ENCODE peak calls at places on chromosomes 7 and 10, in six cellular contexts. P, C, O, K, A and Q are unnamed samples. For H3K4me1, the result is how much of the 10 kb centered on the place peaks cover.

GRCh38 chr7:143882611-143883078 is 19.3 kb downstream of the TCAF1 start:
- DNase-seq in P (no peak), A (no peak), O (peak), C (peak), K (no peak), Q (peak)

GRCh38 chr10:116306847-116307246 is 17.4 kb upstream of the CCDC172 start:
- DNase-seq in A (no peak), K (no peak), O (no peak), P (no peak), C (no peak), Q (no peak)

GRCh38 chr10:1368772-1369171 is 312.6 kb downstream of the WDR37 start:
- DNase-seq in K (peak), O (peak), P (peak), C (peak), A (peak), Q (no peak)

GRCh38 chr10:61890430-61890829 is 11.1 kb upstream of the ARID5B start:
- DNase-seq in C (no peak), O (no peak), K (no peak), A (no peak), P (no peak), Q (no peak)

GRCh38 chr10:14500172-14500765 is 169.5 kb upstream of the FRMD4A start:
- DNase-seq in P (no peak), C (no peak), A (peak), O (peak), K (no peak), Q (no peak)

GRCh38 chr7:74365320-74366022 is 76.3 kb downstream of the CLIP2 start:
- DNase-seq in K (peak), C (peak), O (peak), P (peak), A (peak), Q (peak)

GRCh38 chr10:101188942-101189341 is 40.3 kb downstream of the LBX1 start:
- DNase-seq in P (no peak), A (no peak), C (no peak), O (no peak), K (no peak), Q (no peak)

GRCh38 chr10:10699427-10699826 is 318.2 kb upstream of the CELF2 start:
- DNase-seq in C (no peak), P (no peak), A (no peak), K (no peak), O (no peak), Q (no peak)

GRCh38 chr10:89567566-89568245 is 32.3 kb upstream of the SLC16A12 start:
- DNase-seq in A (no peak), C (no peak), O (no peak), K (no peak), P (no peak), Q (no peak)

GRCh38 chr7:4713183-4713784 is 31.2 kb downstream of the FOXK1 start:
- DNase-seq in O (peak), C (no peak), P (no peak), A (no peak), K (peak), Q (no peak)

GRCh38 chr7:31022726-31023125 is 29.4 kb upstream of the ADCYAP1R1 start:
- DNase-seq in C (no peak), O (no peak), K (no peak), A (no peak), P (peak), Q (no peak)

GRCh38 chr10:127973810-127974311 is 67.0 kb downstream of the PTPRE start:
- DNase-seq in P (no peak), A (no peak), C (no peak), K (no peak), O (no peak), Q (no peak)

GRCh38 chr10:128047337-128047736 is 78.9 kb downstream of the MKI67 start:
- DNase-seq in A (peak), K (peak), P (peak), C (no peak), O (peak), Q (peak)

GRCh38 chr7:34748244-34749039 is 90.4 kb downstream of the NPSR1 start:
- DNase-seq in P (no peak), C (peak), K (no peak), O (peak), A (peak), Q (no peak)

GRCh38 chr10:2936816-2937215 is 130.5 kb upstream of the PFKP start:
- DNase-seq in O (no peak), A (no peak), P (peak), C (no peak), K (no peak), Q (no peak)

GRCh38 chr10:12484945-12485805 is 135.8 kb downstream of the CAMK1D start:
- DNase-seq in C (no peak), A (peak), K (no peak), P (peak), O (peak), Q (no peak)

GRCh38 chr7:137953692-137954470 is 48.0 kb downstream of the CREB3L2 start:
- DNase-seq in O (peak), A (peak), P (no peak), K (peak), C (no peak), Q (no peak)

GRCh38 chr10:116833986-116834760 is 15.1 kb upstream of the ENO4 start:
- DNase-seq in K (no peak), P (no peak), A (no peak), C (no peak), O (no peak), Q (no peak)

GRCh38 chr7:77831481-77831880 is 32.9 kb downstream of the PHTF2 start:
- DNase-seq in P (no peak), O (no peak), K (no peak), C (no peak), A (no peak), Q (no peak)

GRCh38 chr10:31071232-31071999 is 39.8 kb upstream of the ZNF438 start:
- DNase-seq in K (no peak), C (no peak), O (no peak), P (no peak), A (no peak), Q (peak)

GRCh38 chr10:123945506-123945905 is 53.9 kb upstream of the CPXM2 start:
- DNase-seq in C (no peak), O (no peak), K (peak), P (no peak), A (peak), Q (no peak)

GRCh38 chr7:144256112-144256511 is 8.5 kb downstream of the OR2A7 start:
- DNase-seq in P (no peak), O (no peak), C (no peak), A (peak), K (no peak), Q (no peak)

GRCh38 chr7:23074443-23075244 is 30.9 kb upstream of the KLHL7 start:
- DNase-seq in A (no peak), P (no peak), O (no peak), C (no peak), K (no peak), Q (no peak)

GRCh38 chr7:130994378-130995115 is 260.5 kb upstream of the KLF14 start:
- DNase-seq in K (no peak), P (no peak), C (peak), O (peak), A (no peak), Q (peak)

GRCh38 chr7:157211710-157212109 is 73.0 kb downstream of the UBE3C start:
- DNase-seq in O (no peak), P (no peak), K (no peak), A (no peak), C (no peak), Q (no peak)

GRCh38 chr10:86815035-86815617 is 58.7 kb downstream of the BMPR1A start:
- DNase-seq in P (no peak), K (no peak), O (no peak), C (no peak), A (no peak), Q (no peak)

GRCh38 chr7:128381161-128381821 is 19.8 kb upstream of the PRRT4 start:
- DNase-seq in O (no peak), A (no peak), K (peak), C (no peak), P (peak), Q (no peak)

GRCh38 chr7:132436121-132436520 is 140.1 kb downstream of the PLXNA4 start:
- DNase-seq in P (no peak), C (no peak), O (no peak), K (no peak), A (no peak), Q (no peak)

GRCh38 chr7:98423043-98423442 is 22.2 kb upstream of the BAIAP2L1 start:
- DNase-seq in O (no peak), P (no peak), A (peak), K (peak), C (no peak), Q (no peak)

GRCh38 chr7:134632937-134633540 is 13.6 kb upstream of the BPGM start:
- DNase-seq in C (no peak), K (peak), P (no peak), O (no peak), A (peak), Q (no peak)

GRCh38 chr7:35991511-35992232 is 161.4 kb upstream of the EEPD1 start:
- DNase-seq in P (no peak), K (no peak), C (no peak), A (no peak), O (no peak), Q (no peak)

GRCh38 chr10:110914411-110914810 is 4.6 kb downstream of the BBIP1 start:
- DNase-seq in K (no peak), C (no peak), P (no peak), O (no peak), A (no peak), Q (no peak)

GRCh38 chr7:29281782-29282541 is 87.4 kb downstream of the CHN2 start:
- DNase-seq in P (peak), O (no peak), K (no peak), A (no peak), C (no peak), Q (no peak)

GRCh38 chr10:844552-844951 is 87.0 kb downstream of the LARP4B start:
- DNase-seq in K (no peak), C (no peak), O (no peak), A (no peak), P (no peak), Q (no peak)

DNA sequence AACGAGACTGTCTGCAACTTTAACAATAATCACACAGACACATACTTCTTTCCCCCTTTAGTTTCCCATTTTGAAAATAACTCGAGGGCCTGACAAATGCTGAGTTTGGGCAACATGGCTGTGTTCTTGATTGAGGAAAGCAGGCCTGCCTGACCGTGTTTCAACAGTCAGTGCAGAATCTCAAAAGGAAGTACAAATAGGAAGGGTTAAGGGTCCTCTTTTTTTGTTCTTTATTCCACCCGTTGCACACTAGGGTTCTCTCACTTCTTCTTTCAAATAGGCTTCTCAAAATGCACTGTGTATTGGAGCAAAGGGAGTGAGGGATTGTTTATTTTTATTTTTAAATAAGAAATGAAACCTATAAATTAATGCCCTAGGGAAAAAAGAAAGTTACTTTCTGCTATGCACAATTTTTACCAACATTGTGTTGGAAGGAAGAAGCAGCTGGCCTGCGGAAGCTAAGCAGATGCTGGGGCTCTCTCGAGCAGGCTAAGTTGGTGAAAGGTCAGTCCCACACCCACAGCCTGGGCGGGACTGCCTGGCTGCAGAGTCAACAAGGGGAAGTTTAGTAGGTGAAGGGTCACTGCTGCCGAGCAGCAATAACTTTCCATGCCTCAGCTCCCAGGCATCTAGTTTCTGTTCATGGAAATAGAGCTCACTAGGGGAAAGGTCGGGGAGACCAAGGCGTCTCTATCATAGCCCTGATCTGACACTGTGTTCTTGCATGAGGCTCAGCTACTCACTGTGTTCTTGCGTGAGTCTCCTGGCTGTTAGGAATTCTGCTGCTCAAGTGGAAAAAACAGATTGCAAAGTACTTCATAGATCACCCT is 12.2 kb upstream of the PDK4 start:
- DNase-seq in O (peak), C (peak), P (no peak), K (peak), A (peak), Q (peak)
- TF ChIP-seq EP300 in O (peak), C (peak), P (no peak), K (peak), A (peak), Q (peak)

GRCh38 chr10:51524041-51524440 is 175.4 kb downstream of the CSTF2T start:
- DNase-seq in K (no peak), O (no peak), C (no peak), P (no peak), A (no peak), Q (no peak)

GRCh38 chr10:51522858-51523257 is 176.5 kb downstream of the CSTF2T start:
- DNase-seq in K (no peak), P (no peak), O (no peak), C (no peak), A (no peak), Q (no peak)

GRCh38 chr10:51521605-51522004 is 177.8 kb downstream of the CSTF2T start:
- DNase-seq in K (no peak), A (no peak), P (no peak), O (no peak), C (no peak), Q (no peak)

GRCh38 chr10:51527806-51528205 is 171.6 kb downstream of the CSTF2T start:
- DNase-seq in C (no peak), O (no peak), K (no peak), P (no peak), A (no peak), Q (no peak)

DNA sequence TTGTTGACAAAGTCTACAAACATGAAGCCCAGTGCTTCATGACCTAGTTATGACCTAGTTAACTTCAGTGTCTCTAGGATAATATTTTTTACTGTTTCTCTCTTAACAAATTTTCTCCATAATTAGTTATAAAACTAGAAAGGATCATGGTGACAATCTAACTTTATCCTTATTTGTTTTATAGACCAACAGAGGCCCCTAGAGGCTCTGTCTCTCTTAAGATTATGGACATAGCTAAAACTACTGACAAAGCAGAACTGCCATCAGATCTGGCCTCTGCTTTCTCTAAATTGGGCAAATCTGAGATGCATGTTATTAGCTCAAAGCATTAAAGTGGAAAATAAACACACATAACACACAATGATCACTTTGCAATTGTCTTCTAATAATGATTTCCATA is 176.0 kb downstream of the CSTF2T start:
- DNase-seq in P (no peak), O (no peak), A (no peak), K (no peak), C (no peak), Q (no peak)
- H3K4me1 ChIP-seq in P (under half), O (under half), A (under half), K (under half), C (under half), Q (under half)

GRCh38 chr7:149147072-149147729 is at the start of gene ZNF398:
- DNase-seq in O (peak), K (peak), P (peak), C (peak), A (peak), Q (peak)
- TF ChIP-seq EP300 in O (no peak), K (no peak), P (no peak), C (no peak), A (no peak), Q (no peak)

GRCh38 chr10:132574783-132575319 is 37.3 kb downstream of the INPP5A start:
- DNase-seq in O (no peak), C (no peak), K (no peak), A (no peak), P (no peak), Q (no peak)

GRCh38 chr10:132575320-132576201 is 38.0 kb downstream of the INPP5A start:
- DNase-seq in C (no peak), P (no peak), K (no peak), O (no peak), A (peak), Q (no peak)

GRCh38 chr10:132577350-132578005 is 39.9 kb downstream of the INPP5A start:
- DNase-seq in A (peak), K (no peak), P (no peak), C (no peak), O (no peak), Q (no peak)

GRCh38 chr10:132578287-132578951 is 40.8 kb downstream of the INPP5A start:
- DNase-seq in P (no peak), O (no peak), C (no peak), K (no peak), A (no peak), Q (no peak)

DNA sequence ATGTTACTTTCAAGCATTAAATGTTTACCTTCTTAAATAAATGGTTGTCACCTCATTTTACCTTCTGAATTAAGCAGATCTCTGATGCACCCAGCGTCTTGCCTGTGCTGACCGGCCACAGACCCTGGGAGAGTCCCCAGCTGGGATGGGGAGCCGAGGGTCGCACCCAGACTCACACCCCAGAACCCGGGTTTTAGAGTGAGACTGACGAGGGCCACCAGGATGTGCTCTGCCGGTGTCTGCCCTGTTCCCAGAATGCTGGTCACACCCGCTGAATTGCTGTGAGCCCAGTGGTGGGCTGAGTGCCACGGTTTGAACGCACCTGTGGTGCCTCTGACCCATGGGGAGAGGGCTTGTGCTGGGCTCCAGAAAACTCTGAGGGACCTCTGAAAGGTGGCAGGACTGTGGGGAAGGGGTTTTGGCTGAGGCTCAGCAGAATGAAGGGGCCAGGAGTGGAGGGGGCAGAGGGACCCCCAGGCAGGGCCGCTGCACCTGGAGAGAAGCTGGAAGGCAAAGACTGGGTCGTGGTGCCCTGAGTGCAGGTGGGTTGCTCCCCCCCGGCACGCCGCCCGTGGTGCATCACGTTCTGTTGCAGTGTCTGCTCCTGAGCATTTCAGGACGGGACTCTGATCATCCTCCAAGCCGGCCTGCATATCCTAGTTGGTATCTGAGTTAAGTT is 39.2 kb downstream of the INPP5A start:
- DNase-seq in C (no peak), K (no peak), P (no peak), O (no peak), A (no peak), Q (no peak)
- H3K4me1 ChIP-seq in C (under half), K (under half), P (under half), O (under half), A (under half), Q (half or more)

DNA sequence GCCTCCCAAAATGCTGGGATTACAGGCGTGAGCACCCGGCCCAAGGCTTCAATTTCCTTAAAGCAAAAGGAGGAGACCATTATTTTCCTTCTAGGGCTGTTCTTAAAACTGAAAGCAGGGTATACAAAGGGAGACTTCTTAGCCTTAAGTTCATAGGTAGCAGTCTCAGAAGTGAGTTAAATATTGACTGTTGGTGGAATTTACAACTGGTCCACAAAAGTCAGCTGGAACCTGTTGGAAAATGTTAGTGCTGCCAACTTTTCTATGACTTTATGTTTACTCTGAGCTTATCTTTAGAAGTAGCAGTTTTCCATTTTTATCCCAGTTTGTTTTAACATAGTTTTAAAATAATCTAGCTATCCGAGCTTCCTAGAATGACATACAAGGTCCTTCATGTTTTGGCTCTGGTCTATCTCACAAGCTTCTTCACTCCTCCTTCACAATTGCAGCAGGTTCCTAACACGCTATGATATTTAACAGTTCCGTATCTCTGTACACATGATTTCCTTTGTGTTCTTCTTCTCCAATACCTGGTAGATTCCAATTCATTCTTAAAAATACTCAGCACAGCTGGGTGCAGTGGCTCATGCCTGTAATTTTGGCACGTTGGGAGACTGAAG is 3.3 kb downstream of the SLC26A3 start:
- DNase-seq in A (no peak), O (no peak), P (no peak), K (no peak), C (no peak), Q (no peak)
- TF ChIP-seq EP300 in A (no peak), O (no peak), P (no peak), K (no peak), C (no peak), Q (no peak)